ENCODE peak calls at places on chromosomes 6 and 20, in seven cellular contexts. R is choroid plexus epithelial cell; C is cardiac septum; Q is substantia nigra; W is GM04504; Y is activated naive CD8-positive, alpha-beta T cell treated with anti-CD3 and anti-CD28 coated beads, Interleukin-2, amount 50 U/mL, for 16 hours; D is pons. G is an unnamed sample.
A peak's percentile ranks its signal among the peaks of the same experiment; 100 is the strongest.

GRCh38 chr20:328596-329324 is 3.4 kb downstream of the SOX12 start:
- DNase-seq in W (no peak), Q (no peak), R (no peak), C (no peak), Y (no peak), D (no peak), G (no peak)

GRCh38 chr20:58822748-58823730 is 27.7 kb downstream of the GNAS-AS1 start:
- DNase-seq in Y (no peak), R (no peak), W (no peak), D (no peak), C (no peak), Q (no peak), G (no peak)

GRCh38 chr6:40407239-40407638 is 179.9 kb downstream of the LRFN2 start:
- DNase-seq in Q (no peak), W (no peak), C (no peak), Y (no peak), D (no peak), R (no peak), G (no peak)

GRCh38 chr6:47366335-47366879 is 56.7 kb upstream of the TNFRSF21 start:
- DNase-seq in W (no peak), R (no peak), C (no peak), D (no peak), Y (no peak), Q (no peak), G (no peak)

GRCh38 chr20:26209171-26209941 is 512.7 kb upstream of the ZNF337 start:
- DNase-seq in D (no peak), C (no peak), Q (no peak), Y (peak; percentile 0), R (peak; percentile 39), W (no peak), G (peak; percentile 67)

GRCh38 chr6:47083586-47084047 is 41.5 kb upstream of the ADGRF1 start:
- DNase-seq in Y (no peak), W (peak; percentile 82), D (peak; percentile 77), R (peak; percentile 88), C (peak; percentile 89), Q (peak; percentile 5), G (peak; percentile 82)

GRCh38 chr6:159608961-159609673 is 83.9 kb downstream of the SOD2 start:
- DNase-seq in R (peak; percentile 76), Q (no peak), C (no peak), Y (no peak), D (no peak), W (no peak), G (no peak)

GRCh38 chr6:75157336-75157735 is 48.5 kb downstream of the COL12A1 start:
- DNase-seq in Q (no peak), R (no peak), Y (no peak), W (no peak), D (no peak), C (no peak), G (no peak)

GRCh38 chr20:5969348-5969935 is 19.0 kb downstream of the MCM8 start:
- DNase-seq in Q (no peak), W (no peak), Y (no peak), R (no peak), D (no peak), C (no peak), G (no peak)

GRCh38 chr20:10113746-10114145 is 79.0 kb downstream of the ANKEF1 start:
- DNase-seq in R (peak; percentile 27), C (no peak), D (no peak), W (no peak), Y (no peak), Q (no peak), G (no peak)

GRCh38 chr20:35446356-35447078 is 8.5 kb upstream of the GDF5 start:
- DNase-seq in R (no peak), C (no peak), W (no peak), Q (no peak), Y (no peak), D (no peak), G (no peak)